ENCODE peak calls at places on chromosomes 1 and 21, in four cellular contexts. One of them, this sample, is unnamed.

GRCh38 chr1:6603851-6604558 is 1.3 kb upstream of the KLHL21 start:
- DNase-seq in psoas muscle: peak; percentile 89
- DNase-seq in hepatocyte: peak; percentile 75
- DNase-seq in right atrium auricular region: peak; percentile 92
- DNase-seq in this sample: peak; percentile 79

GRCh38 chr1:166947398-166948043 is 27.8 kb downstream of the ILDR2 start:
- DNase-seq in right atrium auricular region: no peak
- DNase-seq in hepatocyte: peak; percentile 57
- DNase-seq in psoas muscle: peak; percentile 57
- DNase-seq in this sample: peak; percentile 7

GRCh38 chr1:183562701-183563100 is 27.6 kb downstream of the NCF2 start:
- DNase-seq in hepatocyte: no peak
- DNase-seq in psoas muscle: no peak
- DNase-seq in right atrium auricular region: no peak
- DNase-seq in this sample: no peak

GRCh38 chr1:59880001-59880400 is 46.6 kb downstream of the CYP2J2 start:
- DNase-seq in right atrium auricular region: no peak
- DNase-seq in psoas muscle: no peak
- DNase-seq in hepatocyte: no peak
- DNase-seq in this sample: no peak

GRCh38 chr21:45130324-45130774 is 56.0 kb downstream of the ADARB1 start:
- DNase-seq in psoas muscle: no peak
- DNase-seq in hepatocyte: peak; percentile 43
- DNase-seq in right atrium auricular region: no peak
- DNase-seq in this sample: no peak

GRCh38 chr21:41045534-41046268 is 122.3 kb upstream of the BACE2 start:
- DNase-seq in right atrium auricular region: no peak
- DNase-seq in hepatocyte: peak; percentile 62
- DNase-seq in psoas muscle: no peak
- DNase-seq in this sample: no peak

GRCh38 chr1:234866007-234866866 is 256.3 kb upstream of the IRF2BP2 start:
- DNase-seq in psoas muscle: peak; percentile 62
- DNase-seq in hepatocyte: peak; percentile 83
- DNase-seq in right atrium auricular region: peak; percentile 90
- DNase-seq in this sample: no peak

GRCh38 chr1:206808615-206809014 is 36.3 kb upstream of the IL10 start:
- DNase-seq in psoas muscle: no peak
- DNase-seq in right atrium auricular region: no peak
- DNase-seq in hepatocyte: peak; percentile 41
- DNase-seq in this sample: no peak

DNA sequence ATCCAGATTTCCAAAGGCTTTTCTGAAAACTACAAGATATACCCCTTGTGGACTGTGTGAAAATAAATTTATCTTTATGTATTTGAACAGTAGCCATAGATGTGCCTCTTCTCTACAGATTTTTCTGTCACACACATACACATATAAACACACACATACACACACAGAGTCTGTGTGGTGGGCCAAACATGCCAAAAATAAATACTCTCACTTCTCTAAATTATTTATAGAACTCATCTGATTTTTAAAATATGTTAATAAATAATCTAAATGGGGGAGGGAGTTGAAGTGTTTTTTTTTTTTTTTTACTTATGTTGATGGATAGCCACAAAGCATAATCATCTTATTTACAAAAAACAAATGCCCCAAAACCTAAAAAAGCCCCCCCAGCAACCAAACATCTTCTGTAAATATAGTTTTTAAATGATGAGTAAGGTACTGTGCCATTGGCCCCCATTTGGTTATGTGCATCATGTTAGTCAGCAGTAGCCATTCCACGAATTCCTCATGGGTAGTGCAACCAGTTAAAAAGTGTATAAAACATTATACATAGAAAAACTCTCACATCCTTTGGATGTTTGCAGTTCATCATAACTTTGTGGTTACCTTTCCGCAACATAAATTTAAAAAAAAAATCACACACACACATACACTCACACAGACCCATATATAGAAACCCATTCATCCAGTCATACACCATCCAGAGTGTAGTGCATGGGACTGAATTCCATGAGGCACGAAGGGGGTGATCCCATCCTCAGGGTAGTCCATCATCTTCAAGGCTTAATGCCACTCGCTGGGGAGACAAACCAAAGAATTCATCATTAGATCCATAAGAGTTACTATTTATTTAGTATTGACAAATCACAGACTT is 8.2 kb upstream of the MAGOH start:
- DNase-seq in hepatocyte: no peak
- DNase-seq in psoas muscle: no peak
- DNase-seq in right atrium auricular region: no peak
- DNase-seq in this sample: no peak
- H3K27ac ChIP-seq in hepatocyte: no peak overlapping the region
- H3K27ac ChIP-seq in psoas muscle: no peak overlapping the region
- H3K27ac ChIP-seq in right atrium auricular region: no peak overlapping the region
- H3K27ac ChIP-seq in this sample: no peak overlapping the region

GRCh38 chr1:153238536-153238935 is 21.0 kb upstream of the LORICRIN start:
- DNase-seq in right atrium auricular region: no peak
- DNase-seq in psoas muscle: no peak
- DNase-seq in hepatocyte: no peak
- DNase-seq in this sample: no peak
- TF ChIP-seq CTCF in right atrium auricular region: no peak
- TF ChIP-seq CTCF in psoas muscle: no peak
- TF ChIP-seq CTCF in hepatocyte: no peak
- TF ChIP-seq CTCF in this sample: no peak

DNA sequence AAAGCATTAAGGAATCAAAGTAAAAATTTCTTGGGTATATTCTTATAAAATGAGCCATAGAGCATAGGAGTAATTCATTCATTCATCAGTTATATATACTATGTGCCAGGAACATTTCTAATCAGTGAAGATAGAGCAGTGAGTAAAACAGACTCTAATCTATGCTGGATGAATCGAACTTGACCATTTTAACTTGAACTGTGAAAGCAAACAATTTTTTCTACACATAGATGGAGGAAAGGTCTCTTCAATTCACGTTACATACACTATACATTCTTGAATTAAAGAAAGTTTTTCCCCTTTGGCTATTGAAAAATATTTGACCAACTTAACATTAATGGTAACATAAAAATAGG is 1.6 kb downstream of the MACO1 start:
- DNase-seq in psoas muscle: no peak
- DNase-seq in right atrium auricular region: no peak
- DNase-seq in hepatocyte: no peak
- DNase-seq in this sample: no peak
- H3K4me3 ChIP-seq in psoas muscle: peak overlapping the region; percentile 94
- H3K4me3 ChIP-seq in right atrium auricular region: peak overlapping the region; percentile 100
- H3K4me3 ChIP-seq in hepatocyte: no peak overlapping the region
- H3K4me3 ChIP-seq in this sample: peak overlapping the region; percentile 87

GRCh38 chr21:38349111-38349746 is 92.4 kb downstream of the KCNJ15 start:
- DNase-seq in right atrium auricular region: no peak
- DNase-seq in psoas muscle: no peak
- DNase-seq in hepatocyte: no peak
- DNase-seq in this sample: no peak
- H3K27ac ChIP-seq in right atrium auricular region: no peak overlapping the region
- H3K27ac ChIP-seq in psoas muscle: no peak overlapping the region
- H3K27ac ChIP-seq in hepatocyte: no peak overlapping the region
- H3K27ac ChIP-seq in this sample: peak overlapping the region; percentile 97

GRCh38 chr1:189859385-189859977 is 618.2 kb downstream of the BRINP3 start:
- DNase-seq in hepatocyte: peak; percentile 8
- DNase-seq in right atrium auricular region: no peak
- DNase-seq in psoas muscle: no peak
- DNase-seq in this sample: no peak
- TF ChIP-seq CTCF in hepatocyte: peak; percentile 40
- TF ChIP-seq CTCF in right atrium auricular region: no peak
- TF ChIP-seq CTCF in psoas muscle: no peak
- TF ChIP-seq CTCF in this sample: no peak

DNA sequence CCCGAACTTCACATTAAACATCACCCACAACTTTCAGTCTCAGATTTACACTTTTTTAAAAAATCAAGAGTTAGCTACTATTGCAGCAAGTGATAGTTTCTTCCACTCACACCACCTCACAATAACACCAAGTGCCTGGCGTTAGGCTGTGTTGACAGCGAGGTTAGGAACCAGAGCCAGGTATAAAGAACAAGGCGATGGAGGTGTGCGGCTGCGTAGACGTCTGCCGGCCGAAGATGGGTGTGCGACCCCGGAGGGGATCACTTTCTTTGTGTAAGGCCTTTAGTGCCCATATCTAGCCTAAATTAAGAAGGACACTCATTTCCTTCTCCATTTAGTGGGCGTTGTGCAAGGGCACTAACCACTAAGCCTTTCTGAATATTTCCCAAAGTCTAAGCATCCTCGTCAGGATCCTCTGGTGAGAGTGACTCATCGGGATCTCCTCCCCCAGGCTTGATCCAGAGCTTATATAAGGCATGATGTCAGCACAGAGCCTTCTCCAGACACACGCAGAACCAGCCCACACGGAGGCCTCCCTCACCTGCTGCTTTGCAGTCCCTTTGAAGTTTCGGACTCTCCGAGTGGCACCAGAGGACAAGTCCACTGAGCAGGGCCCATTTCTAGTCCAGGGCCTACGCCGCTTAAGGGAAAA is 11.8 kb downstream of the NHLH2 start:
- DNase-seq in right atrium auricular region: peak; percentile 76
- DNase-seq in hepatocyte: peak; percentile 74
- DNase-seq in psoas muscle: no peak
- DNase-seq in this sample: no peak
- H3K4me3 ChIP-seq in right atrium auricular region: peak overlapping the region; percentile 44
- H3K4me3 ChIP-seq in hepatocyte: peak overlapping the region; percentile 48
- H3K4me3 ChIP-seq in psoas muscle: peak overlapping the region; percentile 62
- H3K4me3 ChIP-seq in this sample: peak overlapping the region; percentile 68

GRCh38 chr1:8665824-8666223 is 151.6 kb downstream of the RERE start:
- DNase-seq in psoas muscle: no peak
- DNase-seq in right atrium auricular region: no peak
- DNase-seq in hepatocyte: no peak
- DNase-seq in this sample: no peak

GRCh38 chr1:8664887-8665286 is 152.6 kb downstream of the RERE start:
- DNase-seq in psoas muscle: no peak
- DNase-seq in hepatocyte: no peak
- DNase-seq in right atrium auricular region: no peak
- DNase-seq in this sample: no peak

GRCh38 chr1:8663090-8663802 is 154.2 kb downstream of the RERE start:
- DNase-seq in psoas muscle: no peak
- DNase-seq in right atrium auricular region: no peak
- DNase-seq in hepatocyte: no peak
- DNase-seq in this sample: no peak

GRCh38 chr1:8662380-8663072 is 154.9 kb downstream of the RERE start:
- DNase-seq in psoas muscle: no peak
- DNase-seq in hepatocyte: no peak
- DNase-seq in right atrium auricular region: no peak
- DNase-seq in this sample: no peak

DNA sequence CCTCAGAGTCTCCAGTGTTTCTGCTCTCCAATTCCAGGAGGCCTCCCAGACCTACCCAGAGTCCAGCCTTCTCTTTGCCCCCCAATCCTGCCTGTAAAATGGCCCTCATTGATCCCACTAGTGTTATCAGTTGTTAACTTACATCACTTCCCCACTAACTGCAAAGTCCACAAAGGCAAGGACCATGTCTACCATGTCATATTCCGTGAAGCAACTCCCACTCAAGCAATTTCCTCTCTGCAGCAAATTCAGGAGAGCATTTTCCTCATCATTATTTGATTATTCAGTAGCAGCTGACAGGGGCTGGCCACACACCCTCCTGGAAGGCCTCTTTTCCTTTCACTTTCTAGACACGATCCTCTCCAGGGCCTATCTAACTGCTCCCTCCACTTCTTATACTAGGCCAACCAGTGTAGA is 153.5 kb downstream of the RERE start:
- DNase-seq in right atrium auricular region: no peak
- DNase-seq in psoas muscle: no peak
- DNase-seq in hepatocyte: no peak
- DNase-seq in this sample: no peak
- H3K27ac ChIP-seq in right atrium auricular region: peak overlapping the region; percentile 42
- H3K27ac ChIP-seq in psoas muscle: peak overlapping the region; percentile 94
- H3K27ac ChIP-seq in hepatocyte: no peak overlapping the region
- H3K27ac ChIP-seq in this sample: no peak overlapping the region

GRCh38 chr1:48940946-48941732 is 164.4 kb upstream of the BEND5 start:
- DNase-seq in psoas muscle: no peak
- DNase-seq in right atrium auricular region: no peak
- DNase-seq in hepatocyte: no peak
- DNase-seq in this sample: no peak
- TF ChIP-seq CTCF in psoas muscle: no peak
- TF ChIP-seq CTCF in right atrium auricular region: no peak
- TF ChIP-seq CTCF in hepatocyte: no peak
- TF ChIP-seq CTCF in this sample: no peak

This sample was measured in thoracic aorta.